ENCODE peak calls at places on chromosomes 2 and 18, in four cellular contexts. One of them, this sample, is unnamed.

GRCh38 chr2:233832414-233832813 is 21.9 kb downstream of the HJURP start:
- DNase-seq in T-helper 1 cell: no peak
- DNase-seq in NCI-H2029: no peak
- DNase-seq in hippocampal formation: no peak
- DNase-seq in this sample: no peak

GRCh38 chr2:71813801-71814470 is 333.7 kb downstream of the CYP26B1 start:
- DNase-seq in NCI-H2029: no peak
- DNase-seq in T-helper 1 cell: no peak
- DNase-seq in hippocampal formation: no peak
- DNase-seq in this sample: no peak

GRCh38 chr2:31082002-31082401 is 56.2 kb downstream of the GALNT14 start:
- DNase-seq in T-helper 1 cell: no peak
- DNase-seq in hippocampal formation: no peak
- DNase-seq in NCI-H2029: no peak
- DNase-seq in this sample: no peak

GRCh38 chr18:30987479-30988241 is 54.9 kb downstream of the DSC3 start:
- DNase-seq in NCI-H2029: no peak
- DNase-seq in hippocampal formation: no peak
- DNase-seq in T-helper 1 cell: no peak
- DNase-seq in this sample: no peak

GRCh38 chr2:118387509-118387908 is 299.2 kb downstream of the INSIG2 start:
- DNase-seq in NCI-H2029: no peak
- DNase-seq in hippocampal formation: no peak
- DNase-seq in T-helper 1 cell: no peak
- DNase-seq in this sample: no peak

GRCh38 chr2:72891091-72891818 is 4.0 kb downstream of the SPR start:
- DNase-seq in T-helper 1 cell: no peak
- DNase-seq in hippocampal formation: no peak
- DNase-seq in NCI-H2029: no peak
- DNase-seq in this sample: no peak

GRCh38 chr18:13527256-13527655 is 199.1 kb downstream of the FAM210A start:
- DNase-seq in T-helper 1 cell: no peak
- DNase-seq in hippocampal formation: no peak
- DNase-seq in NCI-H2029: no peak
- DNase-seq in this sample: no peak

GRCh38 chr2:200194746-200195145 is 111.7 kb upstream of the SPATS2L start:
- DNase-seq in T-helper 1 cell: no peak
- DNase-seq in hippocampal formation: no peak
- DNase-seq in NCI-H2029: no peak
- DNase-seq in this sample: no peak

GRCh38 chr2:68936462-68936861 is 16.2 kb downstream of the GKN2 start:
- DNase-seq in T-helper 1 cell: no peak
- DNase-seq in hippocampal formation: no peak
- DNase-seq in NCI-H2029: no peak
- DNase-seq in this sample: no peak

GRCh38 chr2:106575955-106576354 is 88.8 kb downstream of the CD8B2 start:
- DNase-seq in NCI-H2029: peak; percentile 39
- DNase-seq in T-helper 1 cell: no peak
- DNase-seq in hippocampal formation: no peak
- DNase-seq in this sample: no peak

GRCh38 chr2:115303-115702 is 69.0 kb upstream of the FAM110C start:
- DNase-seq in NCI-H2029: peak; percentile 4
- DNase-seq in hippocampal formation: no peak
- DNase-seq in T-helper 1 cell: no peak
- DNase-seq in this sample: no peak

GRCh38 chr2:112622528-112622849 is 23.2 kb upstream of the SLC20A1 start:
- DNase-seq in NCI-H2029: no peak
- DNase-seq in T-helper 1 cell: no peak
- DNase-seq in hippocampal formation: no peak
- DNase-seq in this sample: no peak

GRCh38 chr2:157261199-157261782 is 3.8 kb downstream of the GALNT5 start:
- DNase-seq in NCI-H2029: peak; percentile 46
- DNase-seq in hippocampal formation: no peak
- DNase-seq in T-helper 1 cell: no peak
- DNase-seq in this sample: no peak

GRCh38 chr2:29766191-29766590 is 155.2 kb downstream of the ALK start:
- DNase-seq in T-helper 1 cell: no peak
- DNase-seq in NCI-H2029: no peak
- DNase-seq in hippocampal formation: no peak
- DNase-seq in this sample: no peak

GRCh38 chr2:173828189-173829157 is 136.7 kb downstream of the SP3 start:
- DNase-seq in NCI-H2029: no peak
- DNase-seq in hippocampal formation: no peak
- DNase-seq in T-helper 1 cell: no peak
- DNase-seq in this sample: no peak

GRCh38 chr2:38685116-38685735 is 19.3 kb downstream of the GALM start:
- DNase-seq in NCI-H2029: no peak
- DNase-seq in hippocampal formation: no peak
- DNase-seq in T-helper 1 cell: no peak
- DNase-seq in this sample: no peak

GRCh38 chr2:54814367-54815155 is 91.1 kb downstream of the EML6 start:
- DNase-seq in T-helper 1 cell: no peak
- DNase-seq in hippocampal formation: no peak
- DNase-seq in NCI-H2029: no peak
- DNase-seq in this sample: no peak

GRCh38 chr2:136104977-136105376 is 13.0 kb downstream of the CXCR4 start:
- DNase-seq in NCI-H2029: peak; percentile 82
- DNase-seq in hippocampal formation: no peak
- DNase-seq in T-helper 1 cell: no peak
- DNase-seq in this sample: no peak

GRCh38 chr18:39523281-39523680 is 1957.7 kb upstream of the CELF4 start:
- DNase-seq in hippocampal formation: no peak
- DNase-seq in NCI-H2029: no peak
- DNase-seq in T-helper 1 cell: no peak
- DNase-seq in this sample: no peak

GRCh38 chr2:161423351-161424178 is 7.5 kb downstream of the TBR1 start:
- DNase-seq in hippocampal formation: no peak
- DNase-seq in T-helper 1 cell: no peak
- DNase-seq in NCI-H2029: no peak
- DNase-seq in this sample: no peak

GRCh38 chr2:66440692-66441091 is 5.8 kb downstream of the MEIS1 start:
- DNase-seq in NCI-H2029: no peak
- DNase-seq in hippocampal formation: no peak
- DNase-seq in T-helper 1 cell: no peak
- DNase-seq in this sample: no peak

GRCh38 chr2:204069804-204070203 is 133.2 kb downstream of the ICOS start:
- DNase-seq in NCI-H2029: no peak
- DNase-seq in hippocampal formation: no peak
- DNase-seq in T-helper 1 cell: no peak
- DNase-seq in this sample: no peak

GRCh38 chr2:197556456-197556855 is 40.6 kb downstream of the MOB4 start:
- DNase-seq in NCI-H2029: no peak
- DNase-seq in T-helper 1 cell: no peak
- DNase-seq in hippocampal formation: peak; percentile 18
- DNase-seq in this sample: no peak

GRCh38 chr2:237885931-237886701 is 26.7 kb downstream of the RAMP1 start:
- DNase-seq in T-helper 1 cell: no peak
- DNase-seq in NCI-H2029: no peak
- DNase-seq in hippocampal formation: no peak
- DNase-seq in this sample: no peak

GRCh38 chr2:196987654-196988364 is 61.3 kb upstream of the PGAP1 start:
- DNase-seq in hippocampal formation: peak; percentile 68
- DNase-seq in NCI-H2029: peak; percentile 76
- DNase-seq in T-helper 1 cell: no peak
- DNase-seq in this sample: no peak

GRCh38 chr2:190767821-190768220 is 112.8 kb upstream of the GLS start:
- DNase-seq in T-helper 1 cell: no peak
- DNase-seq in hippocampal formation: no peak
- DNase-seq in NCI-H2029: no peak
- DNase-seq in this sample: no peak

GRCh38 chr18:457120-457519 is 43.4 kb downstream of the COLEC12 start:
- DNase-seq in hippocampal formation: no peak
- DNase-seq in T-helper 1 cell: no peak
- DNase-seq in NCI-H2029: no peak
- DNase-seq in this sample: no peak

GRCh38 chr2:189109921-189110397 is 69.6 kb downstream of the COL5A2 start:
- DNase-seq in T-helper 1 cell: no peak
- DNase-seq in hippocampal formation: no peak
- DNase-seq in NCI-H2029: no peak
- DNase-seq in this sample: no peak

GRCh38 chr2:112096098-112096497 is 41.0 kb downstream of the TMEM87B start:
- DNase-seq in hippocampal formation: no peak
- DNase-seq in NCI-H2029: no peak
- DNase-seq in T-helper 1 cell: no peak
- DNase-seq in this sample: no peak

GRCh38 chr2:210458395-210458794 is 18.2 kb downstream of the LANCL1 start:
- DNase-seq in hippocampal formation: no peak
- DNase-seq in T-helper 1 cell: no peak
- DNase-seq in NCI-H2029: no peak
- DNase-seq in this sample: no peak